ENCODE peak calls at places on chromosomes 13 and 19, in ten cellular contexts. N is tibial artery, T is EH, H is memory B cell, Y is T-helper 2 cell, A is psoas muscle, J is cortex of kidney, I is heart right ventricle, O is fibroblast of pulmonary artery, Q is left ventricle myocardium superior. Z is an unnamed sample.

GRCh38 chr19:15432018-15432494 is 13.3 kb upstream of the AKAP8L start:
- DNase-seq in O (no peak), Y (no peak), A (no peak), J (no peak), T (no peak), N (no peak), Q (peak; percentile 44), H (no peak), I (no peak), Z (no peak)

GRCh38 chr13:48505597-48506091 is 27.2 kb downstream of the RCBTB2 start:
- DNase-seq in Y (peak; percentile 99), Q (no peak), A (no peak), J (no peak), H (no peak), I (no peak), O (no peak), N (peak; percentile 80), T (peak; percentile 90), Z (no peak)

GRCh38 chr19:45376045-45376724 is 5.8 kb upstream of the ERCC2 start:
- DNase-seq in A (peak; percentile 55), T (peak; percentile 99), Q (peak; percentile 48), N (no peak), O (peak; percentile 97), I (no peak), Y (no peak), H (no peak), J (no peak), Z (peak; percentile 86)

GRCh38 chr19:11142528-11143171 is 12.9 kb downstream of the SPC24 start:
- DNase-seq in Q (peak; percentile 96), O (peak; percentile 98), I (peak; percentile 95), Y (no peak), N (peak; percentile 97), T (peak; percentile 97), A (peak; percentile 93), H (no peak), J (no peak), Z (no peak)

GRCh38 chr19:31312004-31312403 is 37.2 kb downstream of the TSHZ3 start:
- DNase-seq in H (no peak), Y (no peak), T (peak; percentile 81), O (peak; percentile 92), I (no peak), A (no peak), Q (no peak), J (no peak), N (no peak), Z (no peak)

GRCh38 chr19:41323430-41324125 is 13.6 kb downstream of the CCDC97 start:
- DNase-seq in N (peak; percentile 91), O (peak; percentile 96), H (no peak), Y (no peak), J (no peak), A (peak; percentile 81), I (peak; percentile 72), Q (peak; percentile 80), T (peak; percentile 98), Z (no peak)

GRCh38 chr13:70812481-70812880 is 704.2 kb upstream of the KLHL1 start:
- DNase-seq in N (no peak), Q (no peak), T (no peak), H (no peak), Y (no peak), J (no peak), O (peak; percentile 22), I (no peak), A (no peak), Z (no peak)

GRCh38 chr19:28785961-28786360 is 427.0 kb downstream of the UQCRFS1 start:
- DNase-seq in Y (no peak), N (no peak), J (no peak), I (no peak), O (no peak), Q (no peak), H (no peak), A (no peak), T (no peak), Z (no peak)

GRCh38 chr13:112680741-112681360 is 9.0 kb upstream of the ATP11A start:
- DNase-seq in T (no peak), O (no peak), Q (no peak), I (no peak), Y (no peak), N (no peak), A (no peak), H (no peak), J (no peak), Z (no peak)

GRCh38 chr13:78993792-78994191 is 334.8 kb upstream of the OBI1 start:
- DNase-seq in A (no peak), O (no peak), Q (no peak), Y (no peak), N (no peak), H (no peak), J (no peak), T (no peak), I (no peak), Z (no peak)

GRCh38 chr13:24623141-24623665 is 57.0 kb upstream of the ATP12A start:
- DNase-seq in Y (no peak), Q (no peak), A (no peak), N (no peak), O (no peak), H (no peak), T (no peak), J (no peak), I (no peak), Z (no peak)

GRCh38 chr13:35210234-35210633 is 266.3 kb downstream of the MAB21L1 start:
- DNase-seq in H (no peak), T (peak; percentile 28), A (no peak), O (peak; percentile 32), Y (no peak), N (no peak), Q (no peak), I (no peak), J (no peak), Z (no peak)

GRCh38 chr13:110137677-110138008 is 169.3 kb downstream of the COL4A1 start:
- DNase-seq in O (no peak), J (no peak), H (no peak), I (peak; percentile 51), Y (peak; percentile 38), N (no peak), Q (peak; percentile 76), T (no peak), A (peak; percentile 47), Z (no peak)

GRCh38 chr13:73608157-73608516 is 526.1 kb downstream of the KLF12 start:
- DNase-seq in H (no peak), Q (no peak), N (no peak), A (no peak), O (no peak), I (no peak), Y (no peak), J (no peak), T (no peak), Z (no peak)

GRCh38 chr19:33434886-33435705 is 61.6 kb downstream of the CEBPG start:
- DNase-seq in A (no peak), Y (no peak), N (no peak), J (no peak), Q (no peak), H (no peak), O (peak; percentile 18), I (no peak), T (peak; percentile 53), Z (no peak)

GRCh38 chr13:73061478-73062275 is 2.9 kb downstream of the KLF5 start:
- DNase-seq in I (no peak), H (no peak), T (no peak), Q (no peak), N (no peak), O (no peak), J (no peak), A (no peak), Y (no peak), Z (no peak)

GRCh38 chr13:72911988-72912387 is 130.1 kb downstream of the PIBF1 start:
- DNase-seq in J (no peak), H (no peak), A (no peak), T (no peak), Q (no peak), Y (no peak), N (no peak), I (no peak), O (no peak), Z (no peak)

GRCh38 chr13:40206241-40207109 is 460.0 kb downstream of the FOXO1 start:
- DNase-seq in I (no peak), Q (no peak), O (peak; percentile 68), J (no peak), N (no peak), H (peak; percentile 25), T (no peak), Y (peak; percentile 86), A (no peak), Z (peak; percentile 50)

GRCh38 chr19:6060600-6061391 is 49.5 kb downstream of the RFX2 start:
- DNase-seq in J (no peak), H (no peak), Q (no peak), A (peak; percentile 31), Y (peak; percentile 40), I (no peak), O (peak; percentile 23), T (peak; percentile 80), N (peak; percentile 71), Z (no peak)

GRCh38 chr13:97285221-97285955 is 63.3 kb downstream of the MBNL2 start:
- DNase-seq in I (no peak), Y (no peak), J (no peak), Q (no peak), T (no peak), H (no peak), A (no peak), O (no peak), N (no peak), Z (no peak)

GRCh38 chr19:19274146-19274545 is 1.0 kb upstream of the TM6SF2 start:
- DNase-seq in T (no peak), Q (no peak), N (no peak), O (no peak), I (no peak), J (no peak), Y (no peak), H (no peak), A (no peak), Z (no peak)

GRCh38 chr13:47794963-47795362 is 206.1 kb downstream of the SUCLA2 start:
- DNase-seq in I (no peak), O (peak; percentile 27), J (no peak), Q (no peak), Y (no peak), A (no peak), N (no peak), H (no peak), T (peak; percentile 23), Z (no peak)

GRCh38 chr13:21079761-21080730 is 18.7 kb upstream of the LATS2 start:
- DNase-seq in J (no peak), O (peak; percentile 92), T (peak; percentile 97), H (no peak), Q (no peak), A (no peak), I (no peak), Y (no peak), N (peak; percentile 75), Z (peak; percentile 97)

GRCh38 chr13:98688373-98688772 is 64.1 kb downstream of the SLC15A1 start:
- DNase-seq in J (no peak), A (no peak), N (no peak), H (no peak), T (no peak), Q (no peak), I (no peak), Y (no peak), O (no peak), Z (no peak)

GRCh38 chr13:112664501-112665203 is 25.2 kb upstream of the ATP11A start:
- DNase-seq in N (no peak), O (peak; percentile 16), Y (no peak), I (no peak), H (no peak), A (no peak), T (peak; percentile 27), Q (no peak), J (no peak), Z (no peak)

GRCh38 chr19:41321600-41322270 is 11.8 kb downstream of the CCDC97 start:
- DNase-seq in Y (no peak), J (no peak), A (peak; percentile 63), Q (peak; percentile 61), O (peak; percentile 80), T (peak; percentile 91), N (no peak), H (no peak), I (no peak), Z (no peak)

GRCh38 chr19:1211494-1212234 is 6.1 kb downstream of the STK11 start:
- DNase-seq in H (no peak), Q (peak; percentile 41), O (no peak), J (no peak), N (no peak), A (peak; percentile 49), T (no peak), Y (no peak), I (no peak), Z (no peak)

GRCh38 chr13:74061939-74062595 is 72.1 kb downstream of the KLF12 start:
- DNase-seq in Y (peak; percentile 87), J (no peak), O (peak; percentile 66), T (peak; percentile 76), N (no peak), I (no peak), H (no peak), Q (no peak), A (no peak), Z (no peak)